ENCODE peak calls at places on chromosome 10, in nine cellular contexts. One of them, this sample, is unnamed.

GRCh38 chr10:126014309-126014708 is 117.9 kb downstream of the FANK1 start:
- DNase-seq in stimulated activated CD4-positive, alpha-beta T cell treated with anti-CD3 and anti-CD28 coated beads, Interleukin-4, amount 100 ng/mL, for 48 hours: no peak
- DNase-seq in amygdala: no peak
- DNase-seq in non-pigmented ciliary epithelial cell: peak; percentile 74
- DNase-seq in SK-N-SH: no peak
- DNase-seq in progenitor cell of endocrine pancreas: no peak
- DNase-seq in activated gamma-delta T cell treated with anti-CD3 and anti-CD28 coated beads, Interleukin-2, amount 50 U/mL, for 16 hours: no peak
- DNase-seq in psoas muscle: no peak
- DNase-seq in breast epithelium: no peak
- DNase-seq in this sample: peak; percentile 79

GRCh38 chr10:119178371-119179119 is at the start of gene PRDX3:
- DNase-seq in SK-N-SH: peak; percentile 97
- DNase-seq in psoas muscle: peak; percentile 96
- DNase-seq in breast epithelium: peak; percentile 92
- DNase-seq in progenitor cell of endocrine pancreas: peak; percentile 88
- DNase-seq in activated gamma-delta T cell treated with anti-CD3 and anti-CD28 coated beads, Interleukin-2, amount 50 U/mL, for 16 hours: peak; percentile 86
- DNase-seq in amygdala: peak; percentile 96
- DNase-seq in stimulated activated CD4-positive, alpha-beta T cell treated with anti-CD3 and anti-CD28 coated beads, Interleukin-4, amount 100 ng/mL, for 48 hours: peak; percentile 94
- DNase-seq in non-pigmented ciliary epithelial cell: no peak
- DNase-seq in this sample: peak; percentile 87

GRCh38 chr10:84405662-84406061 is 77.3 kb downstream of the CCSER2 start:
- DNase-seq in breast epithelium: no peak
- DNase-seq in progenitor cell of endocrine pancreas: no peak
- DNase-seq in amygdala: no peak
- DNase-seq in psoas muscle: no peak
- DNase-seq in stimulated activated CD4-positive, alpha-beta T cell treated with anti-CD3 and anti-CD28 coated beads, Interleukin-4, amount 100 ng/mL, for 48 hours: no peak
- DNase-seq in non-pigmented ciliary epithelial cell: no peak
- DNase-seq in SK-N-SH: no peak
- DNase-seq in activated gamma-delta T cell treated with anti-CD3 and anti-CD28 coated beads, Interleukin-2, amount 50 U/mL, for 16 hours: no peak
- DNase-seq in this sample: no peak

GRCh38 chr10:8053446-8054242 is 844 bp upstream of the GATA3 start:
- DNase-seq in amygdala: peak; percentile 39
- DNase-seq in SK-N-SH: peak; percentile 93
- DNase-seq in progenitor cell of endocrine pancreas: peak; percentile 85
- DNase-seq in breast epithelium: peak; percentile 93
- DNase-seq in non-pigmented ciliary epithelial cell: no peak
- DNase-seq in stimulated activated CD4-positive, alpha-beta T cell treated with anti-CD3 and anti-CD28 coated beads, Interleukin-4, amount 100 ng/mL, for 48 hours: peak; percentile 95
- DNase-seq in psoas muscle: peak; percentile 84
- DNase-seq in activated gamma-delta T cell treated with anti-CD3 and anti-CD28 coated beads, Interleukin-2, amount 50 U/mL, for 16 hours: peak; percentile 92
- DNase-seq in this sample: peak; percentile 88

GRCh38 chr10:129161184-129161583 is 305.9 kb upstream of the MGMT start:
- DNase-seq in activated gamma-delta T cell treated with anti-CD3 and anti-CD28 coated beads, Interleukin-2, amount 50 U/mL, for 16 hours: no peak
- DNase-seq in psoas muscle: no peak
- DNase-seq in progenitor cell of endocrine pancreas: no peak
- DNase-seq in breast epithelium: no peak
- DNase-seq in non-pigmented ciliary epithelial cell: no peak
- DNase-seq in amygdala: no peak
- DNase-seq in SK-N-SH: no peak
- DNase-seq in stimulated activated CD4-positive, alpha-beta T cell treated with anti-CD3 and anti-CD28 coated beads, Interleukin-4, amount 100 ng/mL, for 48 hours: no peak
- DNase-seq in this sample: peak; percentile 26

GRCh38 chr10:12785338-12785934 is 216.1 kb downstream of the CCDC3 start:
- DNase-seq in breast epithelium: no peak
- DNase-seq in SK-N-SH: no peak
- DNase-seq in activated gamma-delta T cell treated with anti-CD3 and anti-CD28 coated beads, Interleukin-2, amount 50 U/mL, for 16 hours: no peak
- DNase-seq in stimulated activated CD4-positive, alpha-beta T cell treated with anti-CD3 and anti-CD28 coated beads, Interleukin-4, amount 100 ng/mL, for 48 hours: no peak
- DNase-seq in psoas muscle: no peak
- DNase-seq in non-pigmented ciliary epithelial cell: no peak
- DNase-seq in amygdala: no peak
- DNase-seq in progenitor cell of endocrine pancreas: no peak
- DNase-seq in this sample: no peak

GRCh38 chr10:3217301-3217700 is 44.7 kb upstream of the PITRM1 start:
- DNase-seq in stimulated activated CD4-positive, alpha-beta T cell treated with anti-CD3 and anti-CD28 coated beads, Interleukin-4, amount 100 ng/mL, for 48 hours: no peak
- DNase-seq in psoas muscle: no peak
- DNase-seq in SK-N-SH: no peak
- DNase-seq in activated gamma-delta T cell treated with anti-CD3 and anti-CD28 coated beads, Interleukin-2, amount 50 U/mL, for 16 hours: no peak
- DNase-seq in progenitor cell of endocrine pancreas: no peak
- DNase-seq in non-pigmented ciliary epithelial cell: peak; percentile 67
- DNase-seq in breast epithelium: no peak
- DNase-seq in amygdala: no peak
- DNase-seq in this sample: peak; percentile 83

GRCh38 chr10:69481280-69481679 is 30.0 kb downstream of the TSPAN15 start:
- DNase-seq in progenitor cell of endocrine pancreas: no peak
- DNase-seq in psoas muscle: no peak
- DNase-seq in non-pigmented ciliary epithelial cell: no peak
- DNase-seq in amygdala: no peak
- DNase-seq in stimulated activated CD4-positive, alpha-beta T cell treated with anti-CD3 and anti-CD28 coated beads, Interleukin-4, amount 100 ng/mL, for 48 hours: no peak
- DNase-seq in breast epithelium: no peak
- DNase-seq in SK-N-SH: no peak
- DNase-seq in activated gamma-delta T cell treated with anti-CD3 and anti-CD28 coated beads, Interleukin-2, amount 50 U/mL, for 16 hours: no peak
- DNase-seq in this sample: no peak

GRCh38 chr10:99983280-99983988 is 26.3 kb downstream of the DNMBP start:
- DNase-seq in amygdala: no peak
- DNase-seq in activated gamma-delta T cell treated with anti-CD3 and anti-CD28 coated beads, Interleukin-2, amount 50 U/mL, for 16 hours: no peak
- DNase-seq in stimulated activated CD4-positive, alpha-beta T cell treated with anti-CD3 and anti-CD28 coated beads, Interleukin-4, amount 100 ng/mL, for 48 hours: no peak
- DNase-seq in progenitor cell of endocrine pancreas: no peak
- DNase-seq in psoas muscle: peak; percentile 56
- DNase-seq in non-pigmented ciliary epithelial cell: no peak
- DNase-seq in SK-N-SH: peak; percentile 73
- DNase-seq in breast epithelium: no peak
- DNase-seq in this sample: no peak

GRCh38 chr10:100866010-100866409 is 46.8 kb upstream of the SLF2 start:
- DNase-seq in amygdala: no peak
- DNase-seq in SK-N-SH: no peak
- DNase-seq in stimulated activated CD4-positive, alpha-beta T cell treated with anti-CD3 and anti-CD28 coated beads, Interleukin-4, amount 100 ng/mL, for 48 hours: no peak
- DNase-seq in progenitor cell of endocrine pancreas: no peak
- DNase-seq in non-pigmented ciliary epithelial cell: no peak
- DNase-seq in psoas muscle: no peak
- DNase-seq in breast epithelium: no peak
- DNase-seq in activated gamma-delta T cell treated with anti-CD3 and anti-CD28 coated beads, Interleukin-2, amount 50 U/mL, for 16 hours: no peak
- DNase-seq in this sample: no peak

GRCh38 chr10:108238261-108238660 is 1073.8 kb upstream of the SORCS1 start:
- DNase-seq in amygdala: no peak
- DNase-seq in breast epithelium: no peak
- DNase-seq in progenitor cell of endocrine pancreas: no peak
- DNase-seq in activated gamma-delta T cell treated with anti-CD3 and anti-CD28 coated beads, Interleukin-2, amount 50 U/mL, for 16 hours: no peak
- DNase-seq in non-pigmented ciliary epithelial cell: no peak
- DNase-seq in stimulated activated CD4-positive, alpha-beta T cell treated with anti-CD3 and anti-CD28 coated beads, Interleukin-4, amount 100 ng/mL, for 48 hours: no peak
- DNase-seq in SK-N-SH: no peak
- DNase-seq in psoas muscle: no peak
- DNase-seq in this sample: no peak

GRCh38 chr10:13915710-13916109 is 328.9 kb downstream of the PRPF18 start:
- DNase-seq in SK-N-SH: no peak
- DNase-seq in activated gamma-delta T cell treated with anti-CD3 and anti-CD28 coated beads, Interleukin-2, amount 50 U/mL, for 16 hours: no peak
- DNase-seq in progenitor cell of endocrine pancreas: no peak
- DNase-seq in psoas muscle: no peak
- DNase-seq in non-pigmented ciliary epithelial cell: no peak
- DNase-seq in amygdala: peak; percentile 80
- DNase-seq in breast epithelium: no peak
- DNase-seq in stimulated activated CD4-positive, alpha-beta T cell treated with anti-CD3 and anti-CD28 coated beads, Interleukin-4, amount 100 ng/mL, for 48 hours: no peak
- DNase-seq in this sample: peak; percentile 69

GRCh38 chr10:117718970-117719369 is 176.4 kb downstream of the EMX2 start:
- DNase-seq in breast epithelium: no peak
- DNase-seq in amygdala: no peak
- DNase-seq in activated gamma-delta T cell treated with anti-CD3 and anti-CD28 coated beads, Interleukin-2, amount 50 U/mL, for 16 hours: no peak
- DNase-seq in progenitor cell of endocrine pancreas: no peak
- DNase-seq in psoas muscle: no peak
- DNase-seq in SK-N-SH: no peak
- DNase-seq in stimulated activated CD4-positive, alpha-beta T cell treated with anti-CD3 and anti-CD28 coated beads, Interleukin-4, amount 100 ng/mL, for 48 hours: no peak
- DNase-seq in non-pigmented ciliary epithelial cell: no peak
- DNase-seq in this sample: no peak

GRCh38 chr10:7697304-7697822 is 5.8 kb upstream of the ITIH2 start:
- DNase-seq in amygdala: no peak
- DNase-seq in activated gamma-delta T cell treated with anti-CD3 and anti-CD28 coated beads, Interleukin-2, amount 50 U/mL, for 16 hours: no peak
- DNase-seq in SK-N-SH: no peak
- DNase-seq in progenitor cell of endocrine pancreas: no peak
- DNase-seq in psoas muscle: no peak
- DNase-seq in stimulated activated CD4-positive, alpha-beta T cell treated with anti-CD3 and anti-CD28 coated beads, Interleukin-4, amount 100 ng/mL, for 48 hours: no peak
- DNase-seq in non-pigmented ciliary epithelial cell: no peak
- DNase-seq in breast epithelium: no peak
- DNase-seq in this sample: no peak

GRCh38 chr10:110042181-110042580 is 34.4 kb downstream of the ADD3 start:
- DNase-seq in non-pigmented ciliary epithelial cell: peak; percentile 37
- DNase-seq in breast epithelium: no peak
- DNase-seq in amygdala: no peak
- DNase-seq in psoas muscle: no peak
- DNase-seq in progenitor cell of endocrine pancreas: no peak
- DNase-seq in activated gamma-delta T cell treated with anti-CD3 and anti-CD28 coated beads, Interleukin-2, amount 50 U/mL, for 16 hours: no peak
- DNase-seq in SK-N-SH: no peak
- DNase-seq in stimulated activated CD4-positive, alpha-beta T cell treated with anti-CD3 and anti-CD28 coated beads, Interleukin-4, amount 100 ng/mL, for 48 hours: no peak
- DNase-seq in this sample: no peak

GRCh38 chr10:29669149-29669548 is 34.4 kb upstream of the SVIL start:
- DNase-seq in SK-N-SH: no peak
- DNase-seq in amygdala: no peak
- DNase-seq in breast epithelium: no peak
- DNase-seq in progenitor cell of endocrine pancreas: no peak
- DNase-seq in non-pigmented ciliary epithelial cell: no peak
- DNase-seq in activated gamma-delta T cell treated with anti-CD3 and anti-CD28 coated beads, Interleukin-2, amount 50 U/mL, for 16 hours: no peak
- DNase-seq in psoas muscle: no peak
- DNase-seq in stimulated activated CD4-positive, alpha-beta T cell treated with anti-CD3 and anti-CD28 coated beads, Interleukin-4, amount 100 ng/mL, for 48 hours: no peak
- DNase-seq in this sample: no peak

GRCh38 chr10:132511692-132512442 is 25.7 kb upstream of the INPP5A start:
- DNase-seq in SK-N-SH: no peak
- DNase-seq in progenitor cell of endocrine pancreas: no peak
- DNase-seq in psoas muscle: peak; percentile 30
- DNase-seq in non-pigmented ciliary epithelial cell: no peak
- DNase-seq in stimulated activated CD4-positive, alpha-beta T cell treated with anti-CD3 and anti-CD28 coated beads, Interleukin-4, amount 100 ng/mL, for 48 hours: no peak
- DNase-seq in breast epithelium: no peak
- DNase-seq in amygdala: no peak
- DNase-seq in activated gamma-delta T cell treated with anti-CD3 and anti-CD28 coated beads, Interleukin-2, amount 50 U/mL, for 16 hours: no peak
- DNase-seq in this sample: no peak

GRCh38 chr10:44963772-44964633 is 4.4 kb downstream of the RASSF4 start:
- DNase-seq in amygdala: peak; percentile 96
- DNase-seq in stimulated activated CD4-positive, alpha-beta T cell treated with anti-CD3 and anti-CD28 coated beads, Interleukin-4, amount 100 ng/mL, for 48 hours: no peak
- DNase-seq in activated gamma-delta T cell treated with anti-CD3 and anti-CD28 coated beads, Interleukin-2, amount 50 U/mL, for 16 hours: no peak
- DNase-seq in non-pigmented ciliary epithelial cell: no peak
- DNase-seq in psoas muscle: peak; percentile 95
- DNase-seq in progenitor cell of endocrine pancreas: no peak
- DNase-seq in SK-N-SH: no peak
- DNase-seq in breast epithelium: no peak
- DNase-seq in this sample: peak; percentile 78

GRCh38 chr10:68989317-68989990 is 851 bp downstream of the KIFBP start:
- DNase-seq in activated gamma-delta T cell treated with anti-CD3 and anti-CD28 coated beads, Interleukin-2, amount 50 U/mL, for 16 hours: no peak
- DNase-seq in SK-N-SH: no peak
- DNase-seq in breast epithelium: no peak
- DNase-seq in amygdala: no peak
- DNase-seq in psoas muscle: no peak
- DNase-seq in progenitor cell of endocrine pancreas: no peak
- DNase-seq in non-pigmented ciliary epithelial cell: no peak
- DNase-seq in stimulated activated CD4-positive, alpha-beta T cell treated with anti-CD3 and anti-CD28 coated beads, Interleukin-4, amount 100 ng/mL, for 48 hours: no peak
- DNase-seq in this sample: peak; percentile 18

GRCh38 chr10:9075420-9075819 is 1020.9 kb downstream of the GATA3 start:
- DNase-seq in non-pigmented ciliary epithelial cell: no peak
- DNase-seq in psoas muscle: no peak
- DNase-seq in breast epithelium: no peak
- DNase-seq in activated gamma-delta T cell treated with anti-CD3 and anti-CD28 coated beads, Interleukin-2, amount 50 U/mL, for 16 hours: no peak
- DNase-seq in stimulated activated CD4-positive, alpha-beta T cell treated with anti-CD3 and anti-CD28 coated beads, Interleukin-4, amount 100 ng/mL, for 48 hours: no peak
- DNase-seq in amygdala: no peak
- DNase-seq in SK-N-SH: peak; percentile 20
- DNase-seq in progenitor cell of endocrine pancreas: no peak
- DNase-seq in this sample: no peak

This sample was measured in RPMI7951.